ENCODE peak calls at places on chromosomes 2 and 18, in four cellular contexts. S is testis, F is endothelial cell, E is right atrium auricular region. K is an unnamed sample.

GRCh38 chr2:224997802-224998201 is 44.5 kb downstream of the DOCK10 start:
- DNase-seq in F (no peak), S (no peak), E (no peak), K (no peak)

GRCh38 chr2:6909431-6910385 is 7.5 kb upstream of the RNF144A start:
- DNase-seq in E (no peak), S (no peak), F (no peak), K (peak; percentile 64)

GRCh38 chr2:127663566-127664064 is 11.7 kb downstream of the LIMS2 start:
- DNase-seq in S (no peak), F (no peak), E (no peak), K (no peak)

GRCh38 chr2:172091626-172092566 is 6.6 kb downstream of the DLX1 start:
- DNase-seq in S (no peak), F (no peak), E (no peak), K (peak; percentile 13)

GRCh38 chr2:168198476-168199192 is 48.8 kb downstream of the STK39 start:
- DNase-seq in S (no peak), E (no peak), F (no peak), K (no peak)

GRCh38 chr2:88187038-88187676 is 17.0 kb downstream of the THNSL2 start:
- DNase-seq in S (peak; percentile 88), F (peak; percentile 77), E (no peak), K (peak; percentile 49)

GRCh38 chr2:133040175-133040574 is 370.2 kb upstream of the LYPD1 start:
- DNase-seq in F (no peak), S (no peak), E (no peak), K (no peak)

GRCh38 chr2:206158563-206159345 is 490 bp downstream of the NDUFS1 start:
- DNase-seq in F (no peak), S (no peak), E (no peak), K (no peak)

GRCh38 chr18:41809652-41810051 is 145.4 kb upstream of the PIK3C3 start:
- DNase-seq in S (no peak), F (no peak), E (no peak), K (no peak)

GRCh38 chr2:32932825-32933755 is 13.7 kb upstream of the LTBP1 start:
- DNase-seq in S (no peak), E (no peak), F (no peak), K (no peak)

GRCh38 chr2:67486041-67486796 is 89.1 kb downstream of the ETAA1 start:
- DNase-seq in E (no peak), S (no peak), F (no peak), K (no peak)

GRCh38 chr2:168190590-168191336 is 56.6 kb downstream of the STK39 start:
- DNase-seq in F (no peak), S (no peak), E (no peak), K (no peak)

GRCh38 chr2:186241874-186242273 is 244.2 kb upstream of the ZC3H15 start:
- DNase-seq in F (no peak), E (no peak), S (no peak), K (no peak)
- TF ChIP-seq CTCF in F (peak; percentile 32), E (no peak), S (no peak), K (no peak)

GRCh38 chr18:77859634-77860033 is 610.0 kb downstream of the GALR1 start:
- DNase-seq in S (no peak), E (no peak), F (no peak), K (no peak)
- TF ChIP-seq CTCF in S (no peak), E (no peak), F (no peak), K (no peak)

GRCh38 chr18:62399781-62400308 is 74.7 kb downstream of the TNFRSF11A start:
- DNase-seq in F (peak; percentile 27), E (no peak), S (no peak), K (no peak)

GRCh38 chr18:62404881-62405280 is 79.8 kb downstream of the TNFRSF11A start:
- DNase-seq in S (no peak), F (no peak), E (no peak), K (no peak)

GRCh38 chr18:62403125-62403524 is 78.0 kb downstream of the TNFRSF11A start:
- DNase-seq in E (no peak), F (no peak), S (no peak), K (no peak)

GRCh38 chr18:62400916-62401315 is 75.8 kb downstream of the TNFRSF11A start:
- DNase-seq in E (no peak), S (no peak), F (no peak), K (no peak)

GRCh38 chr18:62402342-62402948 is 77.3 kb downstream of the TNFRSF11A start:
- DNase-seq in F (no peak), E (no peak), S (no peak), K (no peak)
- TF ChIP-seq CTCF in F (no peak), E (no peak), S (no peak), K (no peak)

GRCh38 chr2:20178404-20179178 is 46.3 kb downstream of the SDC1 start:
- DNase-seq in E (no peak), F (no peak), S (no peak), K (no peak)

GRCh38 chr2:20180676-20181648 is 44.0 kb downstream of the SDC1 start:
- DNase-seq in E (no peak), F (no peak), S (no peak), K (no peak)

GRCh38 chr2:20179179-20179754 is 45.7 kb downstream of the SDC1 start:
- DNase-seq in S (no peak), E (no peak), F (no peak), K (no peak)

GRCh38 chr2:20181761-20182160 is 43.2 kb downstream of the SDC1 start:
- DNase-seq in F (no peak), E (no peak), S (no peak), K (no peak)

GRCh38 chr2:20179755-20180594 is 45.0 kb downstream of the SDC1 start:
- DNase-seq in E (no peak), F (no peak), S (no peak), K (no peak)
- TF ChIP-seq CTCF in E (no peak), F (no peak), S (no peak), K (no peak)

K was measured in GM20000.